ENCODE peak calls at places on chromosomes 13 and 19, in five cellular contexts. O is fibroblast of the conjunctiva, C is left lobe of liver, T is pons, W is KBM-7. G is an unnamed sample.

GRCh38 chr19:17081672-17082630 is 6.4 kb downstream of the MYO9B start:
- DNase-seq in C (no peak), W (no peak), O (no peak), T (peak; percentile 70), G (no peak)

GRCh38 chr13:106475852-106476251 is 59.6 kb downstream of the EFNB2 start:
- DNase-seq in T (no peak), O (no peak), C (no peak), W (no peak), G (no peak)

GRCh38 chr13:29707876-29708543 is 112.5 kb upstream of the SLC7A1 start:
- DNase-seq in T (peak; percentile 13), W (peak; percentile 57), O (peak; percentile 23), C (no peak), G (peak; percentile 10)

GRCh38 chr13:72696590-72696989 is 30.8 kb downstream of the MZT1 start:
- DNase-seq in W (peak; percentile 12), T (peak; percentile 3), C (no peak), O (no peak), G (peak; percentile 7)

GRCh38 chr13:52850396-52851152 is 2.1 kb upstream of the PCDH8 start:
- DNase-seq in O (peak; percentile 9), C (peak; percentile 51), T (peak; percentile 53), W (peak; percentile 57), G (peak; percentile 85)

GRCh38 chr13:31159306-31159705 is 2.4 kb downstream of the HSPH1 start:
- DNase-seq in T (no peak), C (no peak), O (no peak), W (no peak), G (no peak)

GRCh38 chr13:68056816-68057710 is 826.9 kb upstream of the PCDH9 start:
- DNase-seq in T (no peak), C (peak; percentile 77), O (peak; percentile 5), W (no peak), G (no peak)

GRCh38 chr13:77026255-77026782 is 640 bp downstream of the FBXL3 start:
- DNase-seq in T (peak; percentile 63), W (peak; percentile 77), O (peak; percentile 38), C (peak; percentile 90), G (peak; percentile 71)

GRCh38 chr19:4229179-4229931 is at the start of gene EBI3:
- DNase-seq in C (no peak), O (no peak), T (no peak), W (peak; percentile 31), G (no peak)

GRCh38 chr19:51116736-51117135 is 8.0 kb upstream of the SIGLEC9 start:
- DNase-seq in W (no peak), O (no peak), C (no peak), T (no peak), G (no peak)

GRCh38 chr19:47608908-47609879 is at the start of gene BICRA:
- DNase-seq in W (peak; percentile 67), O (peak; percentile 57), T (peak; percentile 62), C (peak; percentile 84), G (peak; percentile 60)

GRCh38 chr19:30718728-30719127 is 346.5 kb downstream of the ZNF536 start:
- DNase-seq in W (no peak), T (no peak), C (peak; percentile 62), O (no peak), G (no peak)

GRCh38 chr19:29812080-29812880 is 489 bp downstream of the CCNE1 start:
- DNase-seq in O (no peak), W (no peak), T (no peak), C (peak; percentile 52), G (no peak)

GRCh38 chr13:59721889-59722579 is 441.7 kb downstream of the DIAPH3 start:
- DNase-seq in T (no peak), C (no peak), W (no peak), O (no peak), G (no peak)

G was measured in Kasumi-1.